ENCODE peak calls at places on chromosomes 6 and 20, in eight cellular contexts. N, M, D, S, A, T, W and B are unnamed samples.

GRCh38 chr20:60055740-60056139 is 97.5 kb downstream of the CDH26 start:
- DNase-seq in D (peak; percentile 81), W (peak; percentile 40), N (no peak), S (no peak), M (no peak), T (no peak), A (peak; percentile 26), B (peak; percentile 64)

GRCh38 chr6:25333471-25333870 is 54.3 kb downstream of the CARMIL1 start:
- DNase-seq in M (no peak), S (no peak), D (no peak), A (no peak), T (no peak), N (no peak), W (no peak), B (no peak)

GRCh38 chr6:133432021-133432989 is 191.1 kb downstream of the EYA4 start:
- DNase-seq in D (no peak), T (no peak), N (no peak), S (no peak), A (no peak), W (no peak), M (no peak), B (no peak)

GRCh38 chr6:68876792-68877493 is 241.9 kb downstream of the ADGRB3 start:
- DNase-seq in D (no peak), M (peak; percentile 5), W (no peak), S (no peak), N (no peak), T (peak; percentile 34), A (no peak), B (no peak)

GRCh38 chr6:157227202-157228166 is 95.8 kb downstream of the TMEM242 start:
- DNase-seq in M (no peak), N (no peak), W (no peak), S (peak; percentile 54), A (no peak), T (peak; percentile 27), D (peak; percentile 37), B (no peak)

GRCh38 chr6:83893024-83893423 is 33.5 kb downstream of the CYB5R4 start:
- DNase-seq in T (no peak), W (no peak), D (no peak), S (no peak), M (no peak), N (no peak), A (no peak), B (no peak)

GRCh38 chr6:30002871-30003270 is 58.2 kb upstream of the POLR1H start:
- DNase-seq in D (no peak), M (no peak), T (no peak), N (no peak), A (no peak), W (no peak), S (no peak), B (no peak)

GRCh38 chr6:168719901-168720300 is 278.9 kb downstream of the SMOC2 start:
- DNase-seq in A (no peak), T (no peak), M (no peak), W (no peak), D (no peak), S (no peak), N (no peak), B (no peak)

GRCh38 chr20:5720696-5721095 is 29.5 kb upstream of the SHLD1 start:
- DNase-seq in S (no peak), N (no peak), A (no peak), W (no peak), T (no peak), D (no peak), M (no peak), B (no peak)

GRCh38 chr6:134123666-134124208 is 71.3 kb upstream of the SLC2A12 start:
- DNase-seq in N (peak; percentile 9), S (peak; percentile 30), W (no peak), D (no peak), T (peak; percentile 57), A (no peak), M (peak; percentile 64), B (no peak)

GRCh38 chr6:148154648-148155047 is 188.0 kb upstream of the SASH1 start:
- DNase-seq in N (no peak), A (no peak), T (no peak), D (no peak), W (no peak), S (no peak), M (no peak), B (no peak)

GRCh38 chr6:152982768-152983636 is at the start of gene FBXO5:
- DNase-seq in N (peak; percentile 96), W (peak; percentile 97), M (peak; percentile 83), A (peak; percentile 96), T (peak; percentile 98), S (peak; percentile 96), D (peak; percentile 99), B (peak; percentile 98)

GRCh38 chr6:49497308-49497707 is 2.4 kb upstream of the GLYATL3 start:
- DNase-seq in N (no peak), W (no peak), T (no peak), M (no peak), D (no peak), A (no peak), S (no peak), B (no peak)

GRCh38 chr20:10466325-10466724 is 31.2 kb downstream of the SLX4IP start:
- DNase-seq in N (peak; percentile 20), W (peak; percentile 25), T (no peak), A (no peak), S (no peak), D (no peak), M (no peak), B (no peak)

GRCh38 chr6:159989882-159990480 is 21.1 kb downstream of the IGF2R start:
- DNase-seq in M (no peak), A (no peak), N (no peak), D (no peak), T (no peak), W (no peak), S (no peak), B (no peak)

GRCh38 chr6:29992792-29993191 is 50.5 kb downstream of the HLA-A start:
- DNase-seq in N (no peak), W (no peak), M (no peak), T (no peak), D (no peak), S (no peak), A (no peak), B (no peak)

GRCh38 chr20:48610996-48611395 is 216.8 kb downstream of the PREX1 start:
- DNase-seq in A (no peak), M (no peak), D (no peak), W (no peak), S (no peak), N (no peak), T (no peak), B (no peak)

GRCh38 chr6:148307400-148307799 is 35.2 kb upstream of the SASH1 start:
- DNase-seq in S (no peak), A (no peak), M (no peak), T (no peak), N (no peak), W (no peak), D (no peak), B (no peak)

GRCh38 chr20:16493486-16493885 is 79.8 kb downstream of the KIF16B start:
- DNase-seq in D (no peak), A (no peak), W (no peak), T (no peak), M (no peak), S (no peak), N (no peak), B (no peak)

GRCh38 chr6:149717255-149717587 is 680 bp downstream of the LATS1 start:
- DNase-seq in W (no peak), T (no peak), A (no peak), M (no peak), D (no peak), S (no peak), N (no peak), B (no peak)

GRCh38 chr6:164331026-164331425 is 916.5 kb downstream of the QKI start:
- DNase-seq in M (no peak), S (no peak), T (no peak), A (no peak), N (no peak), W (no peak), D (no peak), B (no peak)

GRCh38 chr6:160931378-160932343 is 59.9 kb upstream of the MAP3K4 start:
- DNase-seq in A (no peak), W (no peak), M (no peak), S (no peak), D (no peak), N (no peak), T (no peak), B (peak; percentile 19)

GRCh38 chr6:15682965-15683822 is 20.4 kb upstream of the DTNBP1 start:
- DNase-seq in N (no peak), T (peak; percentile 40), A (no peak), M (no peak), S (no peak), D (no peak), W (no peak), B (no peak)

GRCh38 chr6:148704539-148704938 is 42.3 kb upstream of the UST start:
- DNase-seq in N (no peak), T (no peak), S (no peak), A (no peak), M (no peak), W (no peak), D (no peak), B (no peak)

GRCh38 chr6:129644567-129645015 is 65.4 kb downstream of the ARHGAP18 start:
- DNase-seq in D (no peak), T (no peak), M (no peak), A (no peak), S (no peak), W (no peak), N (no peak), B (no peak)

GRCh38 chr6:34574647-34575293 is 18.6 kb upstream of the SPDEF start:
- DNase-seq in A (no peak), T (no peak), W (no peak), M (no peak), S (no peak), N (no peak), D (peak; percentile 48), B (no peak)

GRCh38 chr6:108580645-108581044 is 19.9 kb downstream of the FOXO3 start:
- DNase-seq in W (no peak), M (no peak), S (no peak), N (no peak), A (no peak), T (no peak), D (no peak), B (no peak)

GRCh38 chr6:140371360-140371870 is 997.0 kb upstream of the CITED2 start:
- DNase-seq in D (no peak), S (no peak), M (no peak), T (no peak), A (no peak), N (no peak), W (no peak), B (no peak)